ENCODE peak calls at places on chromosome 1, in seven cellular contexts. V is heart left ventricle, S is fibroblast of lung, L is body of pancreas, H is tibial artery, I is GM12865, R is GM23338. N is an unnamed sample.
A peak's percentile ranks its signal among the peaks of the same experiment; 100 is the strongest.

GRCh38 chr1:77605246-77606026 is 77.0 kb downstream of the ZZZ3 start:
- DNase-seq in R (no peak), V (peak; percentile 76), L (peak; percentile 54), I (no peak), H (peak; percentile 81), S (peak; percentile 80), N (peak; percentile 56)

GRCh38 chr1:212433577-212434462 is 1.1 kb downstream of the NENF start:
- DNase-seq in L (no peak), I (no peak), V (no peak), R (peak; percentile 33), H (no peak), S (no peak), N (no peak)

GRCh38 chr1:167374014-167374413 is 144.3 kb downstream of the CD247 start:
- DNase-seq in L (no peak), S (no peak), V (no peak), I (no peak), R (peak; percentile 54), H (no peak), N (no peak)

GRCh38 chr1:150696590-150696989 is 364 bp downstream of the GOLPH3L start:
- DNase-seq in R (peak; percentile 28), L (no peak), I (no peak), S (no peak), V (no peak), H (no peak), N (no peak)

GRCh38 chr1:168304865-168305264 is 24.2 kb downstream of the TBX19 start:
- DNase-seq in V (no peak), H (no peak), S (no peak), R (no peak), L (no peak), I (no peak), N (no peak)

GRCh38 chr1:39525366-39526165 is 34.1 kb downstream of the BMP8A start:
- DNase-seq in L (no peak), S (no peak), V (no peak), I (peak; percentile 94), H (no peak), R (no peak), N (no peak)

GRCh38 chr1:55353709-55354620 is 138.8 kb upstream of the USP24 start:
- DNase-seq in H (no peak), I (peak; percentile 70), S (peak; percentile 21), V (peak; percentile 34), L (no peak), R (no peak), N (peak; percentile 39)

GRCh38 chr1:208206092-208206698 is 38.0 kb downstream of the PLXNA2 start:
- DNase-seq in L (no peak), H (no peak), S (no peak), R (no peak), I (no peak), V (no peak), N (no peak)

GRCh38 chr1:62175568-62176179 is 19.0 kb upstream of the L1TD1 start:
- DNase-seq in V (no peak), H (no peak), L (peak; percentile 60), I (peak; percentile 40), R (peak; percentile 83), S (peak; percentile 27), N (peak; percentile 43)

GRCh38 chr1:45842786-45843185 is 39.4 kb downstream of the MAST2 start:
- DNase-seq in L (no peak), I (no peak), S (no peak), H (no peak), V (no peak), R (no peak), N (no peak)

GRCh38 chr1:51753969-51754368 is 124.6 kb downstream of the NRDC start:
- DNase-seq in L (no peak), S (no peak), V (no peak), R (no peak), I (no peak), H (no peak), N (no peak)

GRCh38 chr1:8223531-8223930 is 94.4 kb upstream of the SLC45A1 start:
- DNase-seq in I (no peak), L (no peak), H (no peak), R (no peak), S (no peak), V (no peak), N (no peak)

GRCh38 chr1:172823534-172823933 is 164.6 kb downstream of the FASLG start:
- DNase-seq in S (peak; percentile 58), L (no peak), H (no peak), V (peak; percentile 29), R (no peak), I (no peak), N (peak; percentile 80)

GRCh38 chr1:172561252-172561651 is 28.3 kb downstream of the SUCO start:
- DNase-seq in V (no peak), I (no peak), R (no peak), S (peak; percentile 80), H (no peak), L (no peak), N (peak; percentile 56)

GRCh38 chr1:166174108-166174507 is 7.3 kb upstream of the FAM78B start:
- DNase-seq in V (peak; percentile 85), H (no peak), I (no peak), L (peak; percentile 26), S (peak; percentile 50), R (no peak), N (no peak)

GRCh38 chr1:15919316-15919715 is 56.6 kb downstream of the ZBTB17 start:
- DNase-seq in S (peak; percentile 95), R (no peak), I (peak; percentile 89), H (no peak), L (no peak), V (no peak), N (peak; percentile 80)

GRCh38 chr1:233714631-233715217 is 100.8 kb downstream of the KCNK1 start:
- DNase-seq in V (no peak), R (no peak), L (peak; percentile 39), H (no peak), S (no peak), I (no peak), N (no peak)

GRCh38 chr1:76379506-76379905 is 305.0 kb downstream of the ST6GALNAC3 start:
- DNase-seq in H (no peak), V (no peak), R (no peak), L (no peak), I (no peak), S (peak; percentile 15), N (no peak)

GRCh38 chr1:33152685-33153432 is 29.0 kb downstream of the TRIM62 start:
- DNase-seq in H (peak; percentile 85), S (no peak), R (peak; percentile 90), V (peak; percentile 94), I (peak; percentile 16), L (peak; percentile 41), N (peak; percentile 80)

GRCh38 chr1:20593766-20594165 is 4.9 kb downstream of the CDA start:
- DNase-seq in R (no peak), I (no peak), V (no peak), S (no peak), L (no peak), H (no peak), N (no peak)

GRCh38 chr1:47031585-47031984 is 8.1 kb downstream of the CYP4X1 start:
- DNase-seq in H (peak; percentile 53), R (no peak), L (no peak), S (no peak), I (no peak), V (peak; percentile 43), N (no peak)

GRCh38 chr1:32972814-32973428 is 8.3 kb upstream of the RNF19B start:
- DNase-seq in S (peak; percentile 70), R (peak; percentile 93), V (peak; percentile 56), H (peak; percentile 37), I (no peak), L (peak; percentile 83), N (no peak)

GRCh38 chr1:36486436-36487335 is 4.0 kb upstream of the CSF3R start:
- DNase-seq in H (peak; percentile 57), S (no peak), I (peak; percentile 41), L (peak; percentile 87), V (peak; percentile 61), R (no peak), N (no peak)

DNA sequence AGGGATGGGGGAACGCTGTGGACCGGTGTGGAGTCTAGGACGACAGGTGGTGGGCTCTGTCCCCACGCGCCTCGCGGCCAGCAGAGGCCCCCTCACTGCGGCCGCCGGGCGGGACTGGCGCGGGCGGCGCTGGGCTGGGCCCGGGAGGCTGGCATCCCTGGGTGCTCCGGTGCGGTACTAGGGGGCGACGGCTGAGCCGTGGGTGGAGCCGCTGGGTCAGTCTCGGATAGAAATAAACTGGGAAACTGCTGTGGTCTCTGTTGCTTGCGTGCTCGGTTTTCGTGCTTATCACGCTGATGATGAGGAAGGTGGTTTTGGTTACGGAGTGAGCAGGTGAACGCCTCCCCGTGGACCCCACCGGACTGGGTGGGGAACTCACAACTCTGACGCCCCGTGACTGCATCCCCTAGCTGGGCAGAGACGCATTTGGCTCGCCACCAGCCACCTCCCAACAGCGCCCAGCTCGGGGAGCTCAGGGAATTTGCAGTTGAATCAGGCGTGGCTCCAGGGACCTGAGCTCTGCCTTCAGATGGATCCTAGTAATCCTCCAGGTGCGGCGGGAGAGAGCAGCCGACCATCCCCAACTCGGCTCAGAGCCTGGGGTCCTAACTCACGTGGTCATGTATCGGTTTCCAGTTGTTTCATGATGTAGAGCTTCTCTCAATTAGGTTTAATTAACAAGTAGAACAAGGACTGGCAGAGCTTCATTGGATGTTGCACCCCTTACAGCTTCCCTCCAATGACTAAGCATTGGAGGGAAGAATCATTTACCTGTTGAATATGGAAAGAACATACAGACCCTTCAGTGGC is 32.1 kb downstream of the HSD17B7 start:
- DNase-seq in R (peak; percentile 90), S (peak; percentile 13), L (peak; percentile 33), V (no peak), H (no peak), I (no peak), N (no peak)
- H3K4me3 ChIP-seq in R (peak overlapping the region; percentile 84), S (peak overlapping the region; percentile 55), L (no peak overlapping the region), V (peak overlapping the region; percentile 42), H (peak overlapping the region; percentile 50), I (peak overlapping the region; percentile 1), N (peak overlapping the region; percentile 57)

GRCh38 chr1:112727716-112728115 is 12.6 kb upstream of the PPM1J start:
- DNase-seq in H (no peak), L (no peak), I (no peak), R (no peak), V (no peak), S (no peak), N (no peak)
- TF ChIP-seq CTCF in H (no peak), L (no peak), I (no peak), R (peak; percentile 14), V (no peak), S (no peak), N (peak; percentile 10)

GRCh38 chr1:53732912-53733317 is 6.0 kb downstream of the GLIS1 start:
- DNase-seq in S (peak; percentile 97), R (no peak), V (no peak), I (no peak), L (no peak), H (no peak), N (peak; percentile 94)
- H3K4me3 ChIP-seq in S (no peak overlapping the region), R (no peak overlapping the region), V (no peak overlapping the region), I (no peak overlapping the region), L (no peak overlapping the region), H (no peak overlapping the region), N (peak overlapping the region; percentile 38)

DNA sequence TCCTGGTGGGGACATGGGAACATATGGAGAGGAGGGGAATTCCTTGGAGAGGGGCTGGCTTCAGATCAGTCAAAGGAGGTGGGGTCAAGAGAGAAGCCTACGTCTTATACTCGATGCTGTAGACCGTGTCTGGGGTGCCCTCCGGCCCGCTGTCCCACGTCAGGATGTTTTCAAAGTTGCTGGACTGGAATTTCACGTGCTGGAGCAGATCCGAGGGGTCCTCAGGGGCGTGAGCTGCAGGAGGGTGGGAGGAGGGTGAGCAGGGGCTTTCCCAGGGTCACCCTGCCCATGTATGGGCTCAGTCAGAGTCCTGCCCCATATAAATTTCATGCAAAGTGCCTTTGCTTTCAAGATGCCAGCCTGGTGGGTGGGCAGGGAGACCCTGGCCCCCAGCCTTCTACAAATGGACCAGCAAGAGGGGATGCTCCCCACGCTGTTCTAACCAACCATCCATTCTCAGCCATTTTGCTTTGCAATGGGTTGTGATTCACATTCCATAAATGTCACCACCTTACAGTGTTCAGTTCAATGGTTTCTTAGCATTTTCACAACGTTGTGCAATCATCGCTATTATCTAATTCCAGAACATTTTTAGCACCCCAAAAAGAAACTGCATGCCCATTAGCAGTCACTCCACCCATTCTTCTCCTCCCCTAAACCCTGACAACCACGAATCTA is 4.3 kb downstream of the IL22RA1 start:
- DNase-seq in S (no peak), I (no peak), H (no peak), R (no peak), V (no peak), L (no peak), N (no peak)
- TF ChIP-seq CTCF in S (no peak), I (no peak), H (no peak), R (no peak), V (no peak), L (no peak), N (no peak)

N was measured in AG10803.